ENCODE peak calls at places on chromosomes 2 and 18, in ten cellular contexts. Q is Karpas-422, G is PC-3, V is GM23338, K is OCI-LY7, T is mammary epithelial cell, C is neural progenitor cell, O is SK-N-SH, J is GM23248, A is hepatocyte. F is an unnamed sample.
A peak's percentile ranks its signal among the peaks of the same experiment; 100 is the strongest.

GRCh38 chr2:33133436-33133835 is 186.7 kb downstream of the LTBP1 start:
- DNase-seq in C (no peak), G (no peak), Q (no peak), T (no peak), A (no peak), K (no peak), O (no peak), J (no peak), V (no peak), F (peak; percentile 94)

GRCh38 chr18:45664824-45665763 is 49.8 kb downstream of the SLC14A2 start:
- DNase-seq in O (peak; percentile 71), K (peak; percentile 48), G (peak; percentile 64), C (peak; percentile 78), V (peak; percentile 89), J (peak; percentile 74), T (peak; percentile 34), Q (peak; percentile 90), A (peak; percentile 84), F (peak; percentile 72)

GRCh38 chr2:213216461-213216860 is 65.0 kb upstream of the IKZF2 start:
- DNase-seq in K (no peak), T (peak; percentile 80), O (no peak), A (peak; percentile 11), C (no peak), J (peak; percentile 46), G (peak; percentile 67), Q (no peak), V (no peak), F (peak; percentile 66)

GRCh38 chr2:88658890-88659881 is 31.9 kb upstream of the EIF2AK3 start:
- DNase-seq in K (no peak), G (peak; percentile 86), A (peak; percentile 70), V (peak; percentile 66), O (no peak), Q (no peak), C (no peak), J (peak; percentile 72), T (no peak), F (peak; percentile 85)

GRCh38 chr18:74368901-74369705 is 53.5 kb downstream of the C18orf63 start:
- DNase-seq in J (no peak), Q (no peak), V (no peak), G (no peak), T (no peak), O (no peak), C (no peak), A (peak; percentile 84), K (no peak), F (no peak)

GRCh38 chr2:70443078-70443465 is 110.6 kb downstream of the TGFA start:
- DNase-seq in C (no peak), O (no peak), G (no peak), K (no peak), J (no peak), A (no peak), T (no peak), V (no peak), Q (no peak), F (no peak)

GRCh38 chr18:74579704-74580103 is 18.0 kb upstream of the ZNF407 start:
- DNase-seq in K (no peak), V (peak; percentile 59), Q (no peak), C (peak; percentile 39), O (no peak), A (no peak), T (no peak), J (no peak), G (no peak), F (no peak)

GRCh38 chr18:57780318-57781127 is 22.6 kb downstream of the ATP8B1 start:
- DNase-seq in V (no peak), G (peak; percentile 82), K (no peak), T (peak; percentile 76), O (no peak), C (no peak), Q (no peak), A (no peak), J (peak; percentile 71), F (peak; percentile 93)

GRCh38 chr2:172488556-172488955 is 61.2 kb downstream of the ITGA6 start:
- DNase-seq in J (no peak), T (no peak), K (no peak), C (no peak), A (no peak), O (no peak), G (no peak), Q (no peak), V (no peak), F (no peak)

GRCh38 chr2:86417961-86418360 is 23.2 kb upstream of the KDM3A start:
- DNase-seq in C (no peak), Q (no peak), G (peak; percentile 63), O (no peak), K (no peak), A (no peak), T (peak; percentile 87), V (no peak), J (peak; percentile 45), F (no peak)

GRCh38 chr2:126859631-126860030 is 39.1 kb upstream of the TEX51 start:
- DNase-seq in K (no peak), A (no peak), G (no peak), J (no peak), Q (no peak), V (no peak), T (no peak), C (no peak), O (no peak), F (no peak)

GRCh38 chr2:733495-733894 is 56.3 kb upstream of the TMEM18 start:
- DNase-seq in G (no peak), C (no peak), K (no peak), J (no peak), O (no peak), Q (no peak), A (no peak), V (no peak), T (no peak), F (no peak)

GRCh38 chr2:8424997-8425900 is 256.6 kb upstream of the ID2 start:
- DNase-seq in K (no peak), T (no peak), V (no peak), G (no peak), Q (no peak), C (no peak), J (no peak), O (no peak), A (no peak), F (no peak)

GRCh38 chr18:12606592-12607315 is 51.2 kb downstream of the SPIRE1 start:
- DNase-seq in O (no peak), A (peak; percentile 22), Q (no peak), G (peak; percentile 83), C (no peak), J (peak; percentile 90), T (peak; percentile 70), K (no peak), V (no peak), F (peak; percentile 87)

GRCh38 chr18:48831113-48831759 is 119.5 kb downstream of the SMAD7 start:
- DNase-seq in J (no peak), T (no peak), C (no peak), K (no peak), V (no peak), Q (no peak), A (no peak), O (no peak), G (no peak), F (no peak)

GRCh38 chr18:14189858-14190257 is 57.6 kb upstream of the ZNF519 start:
- DNase-seq in O (no peak), Q (no peak), G (peak; percentile 94), J (peak; percentile 50), K (no peak), C (no peak), A (no peak), V (no peak), T (peak; percentile 62), F (peak; percentile 27)

GRCh38 chr2:207157727-207158126 is 8.0 kb downstream of the KLF7 start:
- DNase-seq in O (no peak), A (no peak), T (no peak), C (no peak), Q (no peak), G (no peak), V (no peak), K (no peak), J (no peak), F (no peak)
- H3K27ac ChIP-seq in O (no peak overlapping the region), A (no peak overlapping the region), T (no peak overlapping the region), C (no peak overlapping the region), Q (no peak overlapping the region), G (no peak overlapping the region), V (no peak overlapping the region), K (no peak overlapping the region), J (no peak overlapping the region), F (no peak overlapping the region)

DNA sequence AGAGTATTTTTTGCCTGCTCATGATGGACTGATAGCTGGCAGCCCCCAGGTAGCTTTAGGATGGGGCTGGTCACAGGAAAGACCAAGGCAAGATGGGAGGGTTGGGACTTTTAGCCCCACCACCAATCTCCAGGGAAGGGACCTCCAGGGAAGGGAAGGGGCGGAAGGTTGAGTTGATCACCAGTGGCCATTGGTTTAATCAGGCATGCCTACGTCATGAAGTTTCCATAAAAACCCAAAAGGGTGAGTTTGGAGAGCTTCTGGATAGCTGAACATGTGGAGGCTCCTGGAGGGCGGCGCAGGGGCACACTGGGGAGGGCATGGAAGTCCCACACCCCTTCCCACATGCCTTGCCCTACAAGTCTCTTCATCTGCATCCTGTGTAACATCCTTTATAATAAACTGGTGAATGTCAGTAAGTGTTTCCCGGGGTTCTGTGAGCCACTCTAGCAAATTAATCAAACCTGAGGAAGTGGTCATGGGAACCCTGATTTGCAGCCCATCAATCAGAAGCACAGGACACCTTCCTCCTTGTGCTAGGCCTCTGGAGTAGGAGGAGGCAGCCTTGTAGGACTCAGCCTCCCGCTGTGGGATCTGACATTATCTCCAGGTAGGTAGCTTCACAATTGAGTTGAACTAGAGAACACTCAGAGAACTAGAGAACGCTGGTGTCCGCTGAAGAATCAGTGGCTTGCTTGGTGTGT is 30.3 kb downstream of the RAB31 start:
- DNase-seq in A (no peak), K (no peak), G (no peak), Q (peak; percentile 26), V (no peak), C (no peak), T (no peak), J (no peak), O (no peak), F (no peak)
- H2AFZ ChIP-seq in A (no peak overlapping the region), K (no peak overlapping the region), G (no peak overlapping the region), Q (no peak overlapping the region), V (no peak overlapping the region), C (no peak overlapping the region), T (no peak overlapping the region), J (no peak overlapping the region), O (no peak overlapping the region), F (no peak overlapping the region)

DNA sequence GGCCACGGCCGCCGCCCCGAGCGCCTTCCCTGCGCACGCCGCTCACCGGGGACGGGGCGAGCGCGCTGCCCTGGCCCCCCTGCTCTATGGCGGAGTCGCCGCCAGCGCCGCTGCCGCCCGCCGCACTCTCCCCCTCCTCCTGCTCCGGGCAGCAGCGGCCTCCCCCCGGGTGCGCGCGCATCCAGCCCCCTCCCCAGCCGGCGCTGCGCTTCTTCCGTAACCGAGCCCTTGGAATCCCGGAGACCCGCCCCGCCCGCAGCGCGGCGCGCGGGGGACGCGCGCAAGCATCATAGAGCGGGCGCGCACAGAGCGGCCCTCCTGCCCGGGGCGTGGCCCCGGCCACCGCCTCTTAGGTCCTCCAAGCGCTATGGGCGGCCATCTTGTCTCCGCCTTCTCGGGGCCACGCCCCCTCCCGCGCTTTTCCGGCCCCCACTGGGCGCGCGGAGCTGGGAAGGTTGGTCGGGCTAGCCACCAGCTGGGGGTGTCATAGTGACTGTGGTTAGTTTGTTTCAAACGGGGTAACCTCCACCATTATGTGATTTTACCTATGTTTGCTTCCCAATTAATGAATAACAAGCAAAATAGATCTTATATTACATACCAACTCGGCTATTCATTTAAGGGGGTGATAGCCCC is at the start of gene MBD2:
- DNase-seq in K (peak; percentile 94), J (peak; percentile 99), Q (peak; percentile 98), A (peak; percentile 98), C (peak; percentile 99), O (peak; percentile 98), G (peak; percentile 96), V (peak; percentile 98), T (peak; percentile 94), F (peak; percentile 93)
- H3K27ac ChIP-seq in K (peak within 1 kb of the TSS; percentile 99), J (peak within 1 kb of the TSS; percentile 87), Q (peak within 1 kb of the TSS; percentile 98), A (peak within 1 kb of the TSS; percentile 74), C (no peak within 1 kb of the TSS), O (peak within 1 kb of the TSS; percentile 56), G (peak within 1 kb of the TSS; percentile 45), V (peak within 1 kb of the TSS; percentile 41), T (peak within 1 kb of the TSS; percentile 92), F (peak within 1 kb of the TSS; percentile 63)

GRCh38 chr2:46335966-46336436 is 38.8 kb downstream of the EPAS1 start:
- DNase-seq in A (peak; percentile 58), T (no peak), Q (no peak), G (peak; percentile 51), O (no peak), V (no peak), K (no peak), C (no peak), J (no peak), F (no peak)
- H2AFZ ChIP-seq in A (no peak overlapping the region), T (no peak overlapping the region), Q (no peak overlapping the region), G (no peak overlapping the region), O (no peak overlapping the region), V (peak overlapping the region; percentile 92), K (no peak overlapping the region), C (peak overlapping the region; percentile 93), J (no peak overlapping the region), F (no peak overlapping the region)

F was measured in fibroblast of lung.